ENCODE peak calls at places on chromosomes 7 and 10, in four cellular contexts. R is H7, G is brain microvascular endothelial cell, D is lower lobe of right lung. W is an unnamed sample.

GRCh38 chr7:111357691-111358090 is 204.6 kb downstream of the IMMP2L start:
- DNase-seq in R (no peak), D (no peak), G (peak; percentile 25), W (no peak)

GRCh38 chr7:106377847-106378361 is 93.1 kb upstream of the NAMPT start:
- DNase-seq in G (no peak), R (no peak), D (no peak), W (no peak)

GRCh38 chr7:47302560-47302959 is 279.4 kb downstream of the TNS3 start:
- DNase-seq in D (no peak), G (no peak), R (no peak), W (no peak)

GRCh38 chr7:18125536-18125935 is 97.9 kb upstream of the PRPS1L1 start:
- DNase-seq in G (no peak), R (no peak), D (no peak), W (peak; percentile 36)

GRCh38 chr7:11021468-11021867 is 47.8 kb downstream of the PHF14 start:
- DNase-seq in D (no peak), R (no peak), G (no peak), W (no peak)

GRCh38 chr10:92327445-92328433 is 36.8 kb downstream of the MARCHF5 start:
- DNase-seq in R (no peak), G (no peak), D (no peak), W (no peak)

GRCh38 chr7:68269410-68269809 is 1272.8 kb downstream of the TYW1 start:
- DNase-seq in G (no peak), D (no peak), R (no peak), W (no peak)

GRCh38 chr10:68052463-68052862 is 22.6 kb downstream of the HERC4 start:
- DNase-seq in D (no peak), R (no peak), G (no peak), W (peak; percentile 73)

GRCh38 chr7:11212080-11212711 is 238.5 kb downstream of the PHF14 start:
- DNase-seq in R (peak; percentile 43), G (peak; percentile 70), D (no peak), W (no peak)

GRCh38 chr10:51530540-51530939 is 168.9 kb downstream of the CSTF2T start:
- DNase-seq in G (no peak), R (no peak), D (no peak), W (no peak)

GRCh38 chr10:25226775-25227682 is 52.2 kb downstream of the GPR158 start:
- DNase-seq in D (no peak), R (peak; percentile 27), G (peak; percentile 6), W (no peak)

GRCh38 chr7:26704786-26705185 is 159.6 kb downstream of the SKAP2 start:
- DNase-seq in G (no peak), D (no peak), R (no peak), W (no peak)

GRCh38 chr7:116400526-116400925 is 99.0 kb upstream of the CAV2 start:
- DNase-seq in R (no peak), G (no peak), D (no peak), W (no peak)

GRCh38 chr10:27699778-27700177 is 45.8 kb downstream of the MKX start:
- DNase-seq in G (no peak), D (no peak), R (no peak), W (no peak)

GRCh38 chr7:17311952-17312351 is 13.5 kb downstream of the AHR start:
- DNase-seq in D (no peak), R (peak; percentile 6), G (no peak), W (no peak)

GRCh38 chr10:131675104-131675503 is 225.7 kb upstream of the PPP2R2D start:
- DNase-seq in D (no peak), G (no peak), R (no peak), W (peak; percentile 18)

GRCh38 chr7:15461576-15461975 is 100.2 kb downstream of the AGMO start:
- DNase-seq in R (no peak), G (peak; percentile 94), D (no peak), W (peak; percentile 64)

GRCh38 chr7:38929460-38930171 is 20.6 kb upstream of the VPS41 start:
- DNase-seq in G (no peak), D (peak; percentile 56), R (no peak), W (no peak)

GRCh38 chr7:125316451-125316850 is 386.8 kb upstream of the POT1 start:
- DNase-seq in G (peak; percentile 22), D (no peak), R (peak; percentile 22), W (peak; percentile 8)

GRCh38 chr10:103497161-103497915 is 3.8 kb downstream of the NEURL1 start:
- DNase-seq in G (no peak), R (no peak), D (no peak), W (peak; percentile 58)

GRCh38 chr10:127978481-127978880 is 71.6 kb downstream of the PTPRE start:
- DNase-seq in G (no peak), R (no peak), D (no peak), W (no peak)

W was measured in osteoblast.